ENCODE peak calls at places on chromosomes 6 and 20, in nine cellular contexts. One of them, this sample, is unnamed.

GRCh38 chr6:91376686-91377085 is 789.8 kb upstream of the MAP3K7 start:
- DNase-seq in astrocyte of the spinal cord: no peak
- DNase-seq in epithelial cell of esophagus: no peak
- DNase-seq in A549: no peak
- DNase-seq in lower leg skin: no peak
- DNase-seq in lower lobe of right lung: no peak
- DNase-seq in IMR-90: no peak
- DNase-seq in SK-N-SH: no peak
- DNase-seq in left ventricle myocardium inferior: no peak
- DNase-seq in this sample: no peak

GRCh38 chr6:145155411-145155810 is 579.9 kb downstream of the EPM2A start:
- DNase-seq in astrocyte of the spinal cord: peak
- DNase-seq in IMR-90: peak
- DNase-seq in left ventricle myocardium inferior: no peak
- DNase-seq in SK-N-SH: no peak
- DNase-seq in A549: no peak
- DNase-seq in lower lobe of right lung: no peak
- DNase-seq in epithelial cell of esophagus: peak
- DNase-seq in lower leg skin: no peak
- DNase-seq in this sample: no peak

GRCh38 chr20:884983-885952 is 30.9 kb downstream of the ANGPT4 start:
- DNase-seq in IMR-90: peak
- DNase-seq in A549: no peak
- DNase-seq in left ventricle myocardium inferior: peak
- DNase-seq in lower lobe of right lung: no peak
- DNase-seq in lower leg skin: no peak
- DNase-seq in SK-N-SH: no peak
- DNase-seq in epithelial cell of esophagus: peak
- DNase-seq in astrocyte of the spinal cord: peak
- DNase-seq in this sample: no peak

GRCh38 chr6:159761135-159761872 is 541 bp upstream of the ACAT2 start:
- DNase-seq in SK-N-SH: peak
- DNase-seq in lower lobe of right lung: peak
- DNase-seq in A549: no peak
- DNase-seq in left ventricle myocardium inferior: no peak
- DNase-seq in IMR-90: no peak
- DNase-seq in epithelial cell of esophagus: peak
- DNase-seq in astrocyte of the spinal cord: peak
- DNase-seq in lower leg skin: peak
- DNase-seq in this sample: no peak

GRCh38 chr6:135402311-135402710 is 95.2 kb downstream of the AHI1 start:
- DNase-seq in epithelial cell of esophagus: no peak
- DNase-seq in left ventricle myocardium inferior: no peak
- DNase-seq in astrocyte of the spinal cord: no peak
- DNase-seq in lower leg skin: no peak
- DNase-seq in A549: no peak
- DNase-seq in IMR-90: no peak
- DNase-seq in lower lobe of right lung: no peak
- DNase-seq in SK-N-SH: no peak
- DNase-seq in this sample: no peak

GRCh38 chr6:21001736-21002135 is 467.5 kb downstream of the CDKAL1 start:
- DNase-seq in A549: no peak
- DNase-seq in SK-N-SH: no peak
- DNase-seq in lower lobe of right lung: no peak
- DNase-seq in left ventricle myocardium inferior: no peak
- DNase-seq in epithelial cell of esophagus: peak
- DNase-seq in lower leg skin: no peak
- DNase-seq in astrocyte of the spinal cord: peak
- DNase-seq in IMR-90: peak
- DNase-seq in this sample: no peak

GRCh38 chr20:50172347-50173013 is 18.1 kb upstream of the CEBPB start:
- DNase-seq in lower leg skin: peak
- DNase-seq in epithelial cell of esophagus: peak
- DNase-seq in left ventricle myocardium inferior: peak
- DNase-seq in SK-N-SH: no peak
- DNase-seq in A549: peak
- DNase-seq in IMR-90: peak
- DNase-seq in lower lobe of right lung: peak
- DNase-seq in astrocyte of the spinal cord: peak
- DNase-seq in this sample: no peak

GRCh38 chr6:1581120-1581991 is 28.4 kb upstream of the FOXC1 start:
- DNase-seq in left ventricle myocardium inferior: no peak
- DNase-seq in lower leg skin: no peak
- DNase-seq in SK-N-SH: no peak
- DNase-seq in A549: no peak
- DNase-seq in astrocyte of the spinal cord: no peak
- DNase-seq in IMR-90: no peak
- DNase-seq in lower lobe of right lung: no peak
- DNase-seq in epithelial cell of esophagus: no peak
- DNase-seq in this sample: no peak

GRCh38 chr20:63234693-63235398 is 859 bp upstream of the BIRC7 start:
- DNase-seq in A549: peak
- DNase-seq in lower leg skin: no peak
- DNase-seq in astrocyte of the spinal cord: no peak
- DNase-seq in epithelial cell of esophagus: peak
- DNase-seq in IMR-90: no peak
- DNase-seq in left ventricle myocardium inferior: no peak
- DNase-seq in lower lobe of right lung: no peak
- DNase-seq in SK-N-SH: no peak
- DNase-seq in this sample: no peak

GRCh38 chr6:127483399-127484055 is 24.3 kb upstream of the KIAA0408 start:
- DNase-seq in lower leg skin: no peak
- DNase-seq in lower lobe of right lung: no peak
- DNase-seq in SK-N-SH: no peak
- DNase-seq in astrocyte of the spinal cord: peak
- DNase-seq in epithelial cell of esophagus: no peak
- DNase-seq in left ventricle myocardium inferior: no peak
- DNase-seq in IMR-90: no peak
- DNase-seq in A549: no peak
- DNase-seq in this sample: no peak

GRCh38 chr6:32174416-32174815 is 1.5 kb downstream of the AGPAT1 start:
- DNase-seq in lower lobe of right lung: no peak
- DNase-seq in IMR-90: no peak
- DNase-seq in left ventricle myocardium inferior: no peak
- DNase-seq in A549: no peak
- DNase-seq in epithelial cell of esophagus: no peak
- DNase-seq in SK-N-SH: no peak
- DNase-seq in lower leg skin: no peak
- DNase-seq in astrocyte of the spinal cord: no peak
- DNase-seq in this sample: no peak

GRCh38 chr6:31740397-31741223 is 805 bp downstream of the MSH5 start:
- DNase-seq in left ventricle myocardium inferior: no peak
- DNase-seq in IMR-90: no peak
- DNase-seq in epithelial cell of esophagus: no peak
- DNase-seq in astrocyte of the spinal cord: no peak
- DNase-seq in lower lobe of right lung: peak
- DNase-seq in A549: no peak
- DNase-seq in SK-N-SH: no peak
- DNase-seq in lower leg skin: no peak
- DNase-seq in this sample: no peak

GRCh38 chr6:121912905-121913304 is 477.5 kb downstream of the GJA1 start:
- DNase-seq in A549: no peak
- DNase-seq in left ventricle myocardium inferior: no peak
- DNase-seq in IMR-90: no peak
- DNase-seq in epithelial cell of esophagus: no peak
- DNase-seq in lower leg skin: no peak
- DNase-seq in SK-N-SH: no peak
- DNase-seq in astrocyte of the spinal cord: no peak
- DNase-seq in lower lobe of right lung: no peak
- DNase-seq in this sample: no peak

GRCh38 chr6:106253194-106253593 is 72.4 kb downstream of the ATG5 start:
- DNase-seq in SK-N-SH: no peak
- DNase-seq in epithelial cell of esophagus: peak
- DNase-seq in astrocyte of the spinal cord: peak
- DNase-seq in lower lobe of right lung: no peak
- DNase-seq in lower leg skin: no peak
- DNase-seq in IMR-90: peak
- DNase-seq in left ventricle myocardium inferior: no peak
- DNase-seq in A549: peak
- DNase-seq in this sample: no peak

GRCh38 chr6:3247255-3248146 is 11.2 kb upstream of the PSMG4 start:
- DNase-seq in left ventricle myocardium inferior: no peak
- DNase-seq in epithelial cell of esophagus: peak
- DNase-seq in IMR-90: peak
- DNase-seq in lower lobe of right lung: no peak
- DNase-seq in SK-N-SH: peak
- DNase-seq in astrocyte of the spinal cord: peak
- DNase-seq in A549: peak
- DNase-seq in lower leg skin: no peak
- DNase-seq in this sample: no peak

GRCh38 chr6:18997375-18997826 is 610.3 kb downstream of the RNF144B start:
- DNase-seq in left ventricle myocardium inferior: no peak
- DNase-seq in A549: peak
- DNase-seq in epithelial cell of esophagus: peak
- DNase-seq in lower lobe of right lung: no peak
- DNase-seq in SK-N-SH: peak
- DNase-seq in lower leg skin: no peak
- DNase-seq in IMR-90: peak
- DNase-seq in astrocyte of the spinal cord: peak
- DNase-seq in this sample: peak

GRCh38 chr6:14059791-14060436 is 57.7 kb upstream of the CD83 start:
- DNase-seq in epithelial cell of esophagus: peak
- DNase-seq in lower lobe of right lung: no peak
- DNase-seq in lower leg skin: no peak
- DNase-seq in SK-N-SH: peak
- DNase-seq in A549: peak
- DNase-seq in astrocyte of the spinal cord: no peak
- DNase-seq in IMR-90: no peak
- DNase-seq in left ventricle myocardium inferior: peak
- DNase-seq in this sample: no peak

GRCh38 chr20:51402201-51402600 is 140.3 kb downstream of the NFATC2 start:
- DNase-seq in lower leg skin: no peak
- DNase-seq in epithelial cell of esophagus: no peak
- DNase-seq in A549: no peak
- DNase-seq in lower lobe of right lung: no peak
- DNase-seq in SK-N-SH: no peak
- DNase-seq in left ventricle myocardium inferior: no peak
- DNase-seq in IMR-90: peak
- DNase-seq in astrocyte of the spinal cord: peak
- DNase-seq in this sample: peak

GRCh38 chr20:24949756-24950127 is 673 bp downstream of the CST7 start:
- DNase-seq in A549: no peak
- DNase-seq in IMR-90: no peak
- DNase-seq in astrocyte of the spinal cord: no peak
- DNase-seq in lower leg skin: no peak
- DNase-seq in SK-N-SH: no peak
- DNase-seq in lower lobe of right lung: no peak
- DNase-seq in left ventricle myocardium inferior: no peak
- DNase-seq in epithelial cell of esophagus: no peak
- DNase-seq in this sample: no peak
- H3K4me3 ChIP-seq in A549: no peak
- H3K4me3 ChIP-seq in IMR-90: no peak
- H3K4me3 ChIP-seq in astrocyte of the spinal cord: no peak
- H3K4me3 ChIP-seq in lower leg skin: no peak
- H3K4me3 ChIP-seq in SK-N-SH: no peak
- H3K4me3 ChIP-seq in lower lobe of right lung: peak
- H3K4me3 ChIP-seq in left ventricle myocardium inferior: no peak
- H3K4me3 ChIP-seq in epithelial cell of esophagus: no peak
- H3K4me3 ChIP-seq in this sample: peak

GRCh38 chr6:140274548-140274947 is 900.1 kb upstream of the CITED2 start:
- DNase-seq in lower leg skin: no peak
- DNase-seq in SK-N-SH: no peak
- DNase-seq in epithelial cell of esophagus: no peak
- DNase-seq in left ventricle myocardium inferior: no peak
- DNase-seq in lower lobe of right lung: no peak
- DNase-seq in IMR-90: no peak
- DNase-seq in A549: no peak
- DNase-seq in astrocyte of the spinal cord: no peak
- DNase-seq in this sample: no peak

GRCh38 chr6:140276133-140276532 is 901.7 kb upstream of the CITED2 start:
- DNase-seq in left ventricle myocardium inferior: no peak
- DNase-seq in epithelial cell of esophagus: no peak
- DNase-seq in astrocyte of the spinal cord: no peak
- DNase-seq in lower leg skin: no peak
- DNase-seq in IMR-90: no peak
- DNase-seq in SK-N-SH: no peak
- DNase-seq in lower lobe of right lung: no peak
- DNase-seq in A549: no peak
- DNase-seq in this sample: no peak

GRCh38 chr6:140269766-140270165 is 895.3 kb upstream of the CITED2 start:
- DNase-seq in lower leg skin: no peak
- DNase-seq in lower lobe of right lung: no peak
- DNase-seq in epithelial cell of esophagus: peak
- DNase-seq in SK-N-SH: no peak
- DNase-seq in astrocyte of the spinal cord: peak
- DNase-seq in IMR-90: no peak
- DNase-seq in left ventricle myocardium inferior: no peak
- DNase-seq in A549: no peak
- DNase-seq in this sample: no peak

GRCh38 chr6:140275725-140276124 is 901.3 kb upstream of the CITED2 start:
- DNase-seq in epithelial cell of esophagus: peak
- DNase-seq in astrocyte of the spinal cord: no peak
- DNase-seq in left ventricle myocardium inferior: no peak
- DNase-seq in IMR-90: no peak
- DNase-seq in lower lobe of right lung: no peak
- DNase-seq in A549: no peak
- DNase-seq in lower leg skin: no peak
- DNase-seq in SK-N-SH: no peak
- DNase-seq in this sample: no peak

GRCh38 chr6:140271759-140272377 is 897.4 kb upstream of the CITED2 start:
- DNase-seq in SK-N-SH: no peak
- DNase-seq in epithelial cell of esophagus: no peak
- DNase-seq in lower leg skin: no peak
- DNase-seq in astrocyte of the spinal cord: no peak
- DNase-seq in lower lobe of right lung: no peak
- DNase-seq in left ventricle myocardium inferior: no peak
- DNase-seq in A549: no peak
- DNase-seq in IMR-90: no peak
- DNase-seq in this sample: no peak
- H3K4me3 ChIP-seq in SK-N-SH: no peak
- H3K4me3 ChIP-seq in epithelial cell of esophagus: no peak
- H3K4me3 ChIP-seq in lower leg skin: no peak
- H3K4me3 ChIP-seq in astrocyte of the spinal cord: no peak
- H3K4me3 ChIP-seq in lower lobe of right lung: no peak
- H3K4me3 ChIP-seq in left ventricle myocardium inferior: no peak
- H3K4me3 ChIP-seq in A549: no peak
- H3K4me3 ChIP-seq in IMR-90: no peak
- H3K4me3 ChIP-seq in this sample: no peak

DNA sequence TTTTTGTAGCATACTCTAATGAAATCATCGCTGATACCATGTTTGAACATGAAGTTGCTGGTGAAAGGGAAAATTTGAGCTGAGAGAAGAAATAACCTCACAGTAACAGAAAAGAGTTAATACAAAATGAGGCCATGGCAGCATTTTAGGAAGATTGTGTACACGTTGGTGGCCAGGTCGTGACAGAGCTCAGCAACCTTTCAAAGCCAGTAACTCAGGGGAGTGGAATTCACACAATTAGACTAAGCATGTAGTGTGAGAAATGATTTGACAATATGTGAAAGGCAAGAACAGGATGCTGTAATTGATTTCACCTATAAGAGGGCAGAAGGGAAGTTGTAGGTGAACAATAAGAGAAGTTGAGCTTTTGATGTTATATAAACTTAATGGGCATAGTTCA is 246.3 kb downstream of the OGFRL1 start:
- DNase-seq in astrocyte of the spinal cord: no peak
- DNase-seq in A549: no peak
- DNase-seq in lower leg skin: no peak
- DNase-seq in IMR-90: no peak
- DNase-seq in epithelial cell of esophagus: no peak
- DNase-seq in left ventricle myocardium inferior: no peak
- DNase-seq in SK-N-SH: no peak
- DNase-seq in lower lobe of right lung: no peak
- DNase-seq in this sample: no peak
- H3K4me3 ChIP-seq in astrocyte of the spinal cord: no peak
- H3K4me3 ChIP-seq in A549: no peak
- H3K4me3 ChIP-seq in lower leg skin: no peak
- H3K4me3 ChIP-seq in IMR-90: no peak
- H3K4me3 ChIP-seq in epithelial cell of esophagus: no peak
- H3K4me3 ChIP-seq in left ventricle myocardium inferior: no peak
- H3K4me3 ChIP-seq in SK-N-SH: no peak
- H3K4me3 ChIP-seq in lower lobe of right lung: no peak
- H3K4me3 ChIP-seq in this sample: no peak

GRCh38 chr20:5590899-5591298 is 159.3 kb upstream of the SHLD1 start:
- DNase-seq in lower lobe of right lung: no peak
- DNase-seq in A549: no peak
- DNase-seq in SK-N-SH: no peak
- DNase-seq in astrocyte of the spinal cord: no peak
- DNase-seq in epithelial cell of esophagus: no peak
- DNase-seq in left ventricle myocardium inferior: no peak
- DNase-seq in lower leg skin: no peak
- DNase-seq in IMR-90: no peak
- DNase-seq in this sample: no peak
- H3K4me3 ChIP-seq in lower lobe of right lung: no peak
- H3K4me3 ChIP-seq in A549: no peak
- H3K4me3 ChIP-seq in SK-N-SH: no peak
- H3K4me3 ChIP-seq in astrocyte of the spinal cord: no peak
- H3K4me3 ChIP-seq in epithelial cell of esophagus: no peak
- H3K4me3 ChIP-seq in left ventricle myocardium inferior: no peak
- H3K4me3 ChIP-seq in lower leg skin: no peak
- H3K4me3 ChIP-seq in IMR-90: no peak
- H3K4me3 ChIP-seq in this sample: no peak